ENCODE peak calls at places on chromosomes 6 and 20, in seven cellular contexts. U, L, B, G, O, Z and S are unnamed samples. For H3K4me1, the result is how much of the 10 kb centered on the place peaks cover.

GRCh38 chr6:15626878-15627683 is 35.7 kb downstream of the DTNBP1 start:
- DNase-seq in U (no peak), L (peak), B (no peak), G (no peak), O (no peak), Z (no peak), S (no peak)

GRCh38 chr20:56595746-56596478 is 33.2 kb upstream of the TFAP2C start:
- DNase-seq in U (no peak), L (no peak), B (no peak), G (no peak), O (no peak), Z (no peak), S (no peak)

GRCh38 chr6:4759997-4760396 is 16.2 kb upstream of the CDYL start:
- DNase-seq in U (no peak), L (no peak), B (no peak), G (no peak), O (no peak), Z (no peak), S (no peak)

GRCh38 chr20:9617940-9618339 is 103.5 kb downstream of the LAMP5 start:
- DNase-seq in U (no peak), L (peak), B (no peak), G (peak), O (no peak), Z (no peak), S (peak)

GRCh38 chr20:39874049-39874893 is 814.8 kb downstream of the MAFB start:
- DNase-seq in U (peak), L (peak), B (peak), G (peak), O (peak), Z (peak), S (peak)

GRCh38 chr20:32609993-32610896 is 25.1 kb upstream of the NOL4L start:
- DNase-seq in U (no peak), L (no peak), B (no peak), G (no peak), O (no peak), Z (no peak), S (no peak)

GRCh38 chr6:151452750-151453427 is 963 bp upstream of the RMND1 start:
- DNase-seq in U (peak), L (peak), B (no peak), G (peak), O (no peak), Z (no peak), S (peak)

GRCh38 chr6:166565084-166565651 is 21.3 kb downstream of the RAMACL start:
- DNase-seq in U (no peak), L (no peak), B (no peak), G (no peak), O (no peak), Z (no peak), S (no peak)

GRCh38 chr6:5466459-5466858 is 205.1 kb downstream of the FARS2 start:
- DNase-seq in U (no peak), L (peak), B (no peak), G (no peak), O (no peak), Z (no peak), S (no peak)

GRCh38 chr6:3309391-3310050 is 50.8 kb downstream of the PSMG4 start:
- DNase-seq in U (no peak), L (no peak), B (no peak), G (no peak), O (no peak), Z (no peak), S (no peak)

GRCh38 chr6:50264995-50265571 is 215.4 kb upstream of the DEFB112 start:
- DNase-seq in U (no peak), L (no peak), B (no peak), G (no peak), O (no peak), Z (no peak), S (no peak)

GRCh38 chr6:56807335-56807991 is 147.4 kb upstream of the BEND6 start:
- DNase-seq in U (no peak), L (peak), B (no peak), G (no peak), O (no peak), Z (no peak), S (no peak)

GRCh38 chr6:117167520-117168271 is 97.7 kb upstream of the VGLL2 start:
- DNase-seq in U (no peak), L (peak), B (no peak), G (peak), O (no peak), Z (no peak), S (peak)

GRCh38 chr20:50427740-50428462 is 82.3 kb upstream of the PTPN1 start:
- DNase-seq in U (no peak), L (peak), B (no peak), G (peak), O (no peak), Z (peak), S (peak)

GRCh38 chr20:38162878-38163875 is 1.9 kb downstream of the TGM2 start:
- DNase-seq in U (no peak), L (no peak), B (no peak), G (no peak), O (no peak), Z (no peak), S (no peak)

GRCh38 chr20:5731753-5732366 is 18.3 kb upstream of the SHLD1 start:
- DNase-seq in U (no peak), L (no peak), B (no peak), G (peak), O (no peak), Z (no peak), S (no peak)

GRCh38 chr20:56257604-56258003 is 9.1 kb downstream of the MC3R start:
- DNase-seq in U (no peak), L (no peak), B (no peak), G (no peak), O (no peak), Z (no peak), S (no peak)

GRCh38 chr6:131197716-131198115 is 62.4 kb downstream of the AKAP7 start:
- DNase-seq in U (no peak), L (no peak), B (no peak), G (no peak), O (no peak), Z (no peak), S (no peak)

GRCh38 chr6:43669050-43669921 is 18.3 kb downstream of the MRPS18A start:
- DNase-seq in U (no peak), L (peak), B (peak), G (no peak), O (no peak), Z (peak), S (no peak)

GRCh38 chr6:42131531-42131930 is 10.9 kb downstream of the C6orf132 start:
- DNase-seq in U (no peak), L (peak), B (no peak), G (no peak), O (no peak), Z (no peak), S (no peak)

GRCh38 chr20:34334654-34335407 is 28.2 kb upstream of the ITCH start:
- DNase-seq in U (no peak), L (no peak), B (no peak), G (no peak), O (no peak), Z (no peak), S (no peak)

GRCh38 chr6:158818580-158819212 is 472 bp downstream of the EZR start:
- DNase-seq in U (peak), L (peak), B (no peak), G (peak), O (peak), Z (peak), S (no peak)

GRCh38 chr6:157056275-157056674 is 267.0 kb downstream of the TMEM242 start:
- DNase-seq in U (no peak), L (no peak), B (no peak), G (no peak), O (no peak), Z (no peak), S (no peak)

GRCh38 chr20:45345104-45345936 is 2.9 kb downstream of the SDC4 start:
- DNase-seq in U (peak), L (peak), B (no peak), G (peak), O (peak), Z (no peak), S (no peak)
- H3K4me1 ChIP-seq in U (half or more), L (under half), B (under half), G (under half), O (half or more), Z (under half), S (half or more)

GRCh38 chr20:59520814-59521213 is 83.5 kb upstream of the PHACTR3 start:
- DNase-seq in U (no peak), L (no peak), B (no peak), G (no peak), O (no peak), Z (no peak), S (no peak)

GRCh38 chr20:59526242-59527225 is 77.8 kb upstream of the PHACTR3 start:
- DNase-seq in U (no peak), L (no peak), B (no peak), G (no peak), O (no peak), Z (no peak), S (no peak)

GRCh38 chr20:59525500-59526241 is 78.7 kb upstream of the PHACTR3 start:
- DNase-seq in U (peak), L (peak), B (no peak), G (peak), O (no peak), Z (no peak), S (no peak)
- H3K27ac ChIP-seq in U (no peak), L (no peak), B (no peak), G (no peak), O (no peak), Z (no peak), S (no peak)

GRCh38 chr6:123802351-123802696 is 1.3 kb upstream of the NKAIN2 start:
- DNase-seq in U (no peak), L (no peak), B (no peak), G (no peak), O (no peak), Z (no peak), S (no peak)
- TF ChIP-seq CTCF in U (no peak), L (no peak), B (no peak), G (no peak), O (no peak), Z (no peak), S (no peak)

DNA sequence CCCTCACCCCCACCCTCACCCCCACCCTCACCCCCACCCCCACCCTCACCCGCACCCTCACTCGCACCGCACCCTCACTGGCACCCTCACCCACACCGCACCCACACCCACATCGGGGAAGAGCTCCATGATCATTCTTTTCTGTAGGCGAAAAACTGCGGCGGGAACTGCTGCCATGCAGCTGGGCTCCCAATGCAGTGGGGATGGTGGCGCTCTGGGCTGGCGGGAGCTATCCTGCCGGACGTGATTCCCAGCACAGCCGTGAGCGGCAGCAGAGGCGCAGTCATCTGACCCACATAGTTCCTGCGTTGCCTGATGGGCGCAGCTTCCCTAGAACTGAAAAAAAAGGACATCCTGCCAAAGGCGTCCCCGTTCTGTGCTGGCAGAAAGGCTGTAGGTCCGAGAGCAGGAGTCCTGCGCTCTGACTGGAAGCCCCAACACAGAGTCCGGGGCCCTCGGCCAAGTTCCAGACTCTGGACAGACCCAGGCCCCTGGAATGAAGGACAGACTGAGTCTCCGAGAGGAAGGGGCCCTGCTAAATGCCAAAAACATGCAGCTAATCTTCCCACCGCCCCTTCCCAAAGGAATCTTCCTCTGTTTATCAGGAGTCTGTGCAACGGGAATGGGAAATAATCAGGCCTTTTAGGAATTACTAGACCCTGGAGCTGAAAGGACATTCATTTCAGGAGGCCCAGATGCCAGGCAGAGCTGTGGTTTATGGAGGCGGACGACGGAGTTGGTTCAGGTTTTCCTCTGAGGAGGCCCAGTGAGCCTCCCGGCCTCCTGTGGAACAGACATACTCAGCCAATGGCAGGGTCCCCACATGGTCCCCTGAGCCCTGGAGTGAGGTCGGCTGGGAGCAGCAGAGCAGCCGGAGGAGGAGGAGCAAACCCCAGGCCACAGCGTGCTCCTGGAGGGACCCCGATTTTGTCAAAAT is 14.1 kb upstream of the TCFL5 start:
- DNase-seq in U (peak), L (peak), B (peak), G (peak), O (peak), Z (peak), S (peak)
- H3K4me1 ChIP-seq in U (under half), L (under half), B (under half), G (under half), O (under half), Z (under half), S (under half)

GRCh38 chr6:98880486-98880885 is 46.1 kb downstream of the POU3F2 start:
- DNase-seq in U (no peak), L (no peak), B (no peak), G (no peak), O (no peak), Z (no peak), S (no peak)

DNA sequence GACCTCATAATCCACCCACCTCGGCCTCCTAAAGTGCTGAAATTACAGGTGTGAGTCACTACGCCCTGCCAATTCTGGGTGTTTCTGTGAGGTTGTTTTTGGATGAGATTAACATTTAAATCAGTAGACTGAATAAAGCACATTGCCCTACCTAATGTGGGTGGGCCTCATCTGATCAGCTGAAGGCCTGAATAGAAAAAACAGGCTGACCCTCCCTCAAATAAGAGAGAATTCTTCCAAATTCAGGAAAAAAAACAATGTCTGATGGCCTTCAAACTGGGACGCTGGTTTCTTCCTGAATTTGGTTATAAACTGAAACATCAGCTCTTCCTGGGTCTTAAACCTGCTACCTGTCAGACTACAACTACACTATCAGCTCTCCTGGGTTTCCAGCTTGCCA is 51.0 kb downstream of the POU3F2 start:
- DNase-seq in U (no peak), L (no peak), B (no peak), G (no peak), O (no peak), Z (no peak), S (no peak)
- H3K27ac ChIP-seq in U (no peak), L (no peak), B (no peak), G (no peak), O (no peak), Z (no peak), S (no peak)